ENCODE peak calls at places on chromosomes 13 and 19, in six cellular contexts. One of them, this sample, is unnamed.

GRCh38 chr13:109281017-109281416 is 505.4 kb downstream of the IRS2 start:
- DNase-seq in activated naive CD8-positive, alpha-beta T cell treated with anti-CD3 and anti-CD28 coated beads for 36 hours: no peak
- DNase-seq in LoVo: no peak
- DNase-seq in stimulated activated CD4-positive, alpha-beta T cell treated with anti-CD3 and anti-CD28 coated beads, Interleukin-15, amount 100 ng/mL, for 1 hour: no peak
- DNase-seq in psoas muscle: no peak
- DNase-seq in cardiac fibroblast: no peak
- DNase-seq in this sample: no peak

GRCh38 chr19:18526316-18526715 is 4.4 kb upstream of the ELL start:
- DNase-seq in activated naive CD8-positive, alpha-beta T cell treated with anti-CD3 and anti-CD28 coated beads for 36 hours: no peak
- DNase-seq in LoVo: no peak
- DNase-seq in stimulated activated CD4-positive, alpha-beta T cell treated with anti-CD3 and anti-CD28 coated beads, Interleukin-15, amount 100 ng/mL, for 1 hour: no peak
- DNase-seq in psoas muscle: no peak
- DNase-seq in cardiac fibroblast: no peak
- DNase-seq in this sample: no peak

GRCh38 chr13:33723365-33723764 is 94.6 kb upstream of the RFC3 start:
- DNase-seq in activated naive CD8-positive, alpha-beta T cell treated with anti-CD3 and anti-CD28 coated beads for 36 hours: no peak
- DNase-seq in LoVo: no peak
- DNase-seq in stimulated activated CD4-positive, alpha-beta T cell treated with anti-CD3 and anti-CD28 coated beads, Interleukin-15, amount 100 ng/mL, for 1 hour: no peak
- DNase-seq in psoas muscle: no peak
- DNase-seq in cardiac fibroblast: peak
- DNase-seq in this sample: peak

GRCh38 chr13:64130600-64130999 is 2715.0 kb upstream of the PCDH20 start:
- DNase-seq in activated naive CD8-positive, alpha-beta T cell treated with anti-CD3 and anti-CD28 coated beads for 36 hours: no peak
- DNase-seq in LoVo: no peak
- DNase-seq in stimulated activated CD4-positive, alpha-beta T cell treated with anti-CD3 and anti-CD28 coated beads, Interleukin-15, amount 100 ng/mL, for 1 hour: no peak
- DNase-seq in psoas muscle: peak
- DNase-seq in cardiac fibroblast: no peak
- DNase-seq in this sample: peak

GRCh38 chr13:49499889-49500660 is 4.3 kb downstream of the PHF11 start:
- DNase-seq in activated naive CD8-positive, alpha-beta T cell treated with anti-CD3 and anti-CD28 coated beads for 36 hours: no peak
- DNase-seq in LoVo: no peak
- DNase-seq in stimulated activated CD4-positive, alpha-beta T cell treated with anti-CD3 and anti-CD28 coated beads, Interleukin-15, amount 100 ng/mL, for 1 hour: no peak
- DNase-seq in psoas muscle: no peak
- DNase-seq in cardiac fibroblast: peak
- DNase-seq in this sample: peak

GRCh38 chr13:65966991-65967451 is 1263.1 kb downstream of the PCDH9 start:
- DNase-seq in activated naive CD8-positive, alpha-beta T cell treated with anti-CD3 and anti-CD28 coated beads for 36 hours: no peak
- DNase-seq in LoVo: peak
- DNase-seq in stimulated activated CD4-positive, alpha-beta T cell treated with anti-CD3 and anti-CD28 coated beads, Interleukin-15, amount 100 ng/mL, for 1 hour: no peak
- DNase-seq in psoas muscle: no peak
- DNase-seq in cardiac fibroblast: peak
- DNase-seq in this sample: peak

GRCh38 chr19:52217576-52217975 is 27.7 kb downstream of the PPP2R1A start:
- DNase-seq in activated naive CD8-positive, alpha-beta T cell treated with anti-CD3 and anti-CD28 coated beads for 36 hours: no peak
- DNase-seq in LoVo: no peak
- DNase-seq in stimulated activated CD4-positive, alpha-beta T cell treated with anti-CD3 and anti-CD28 coated beads, Interleukin-15, amount 100 ng/mL, for 1 hour: no peak
- DNase-seq in psoas muscle: no peak
- DNase-seq in cardiac fibroblast: no peak
- DNase-seq in this sample: no peak

GRCh38 chr13:93286047-93286446 is 59.4 kb downstream of the GPC6 start:
- DNase-seq in activated naive CD8-positive, alpha-beta T cell treated with anti-CD3 and anti-CD28 coated beads for 36 hours: no peak
- DNase-seq in LoVo: no peak
- DNase-seq in stimulated activated CD4-positive, alpha-beta T cell treated with anti-CD3 and anti-CD28 coated beads, Interleukin-15, amount 100 ng/mL, for 1 hour: no peak
- DNase-seq in psoas muscle: no peak
- DNase-seq in cardiac fibroblast: no peak
- DNase-seq in this sample: no peak

GRCh38 chr19:46745521-46746280 is at the start of gene FKRP:
- DNase-seq in activated naive CD8-positive, alpha-beta T cell treated with anti-CD3 and anti-CD28 coated beads for 36 hours: peak
- DNase-seq in LoVo: no peak
- DNase-seq in stimulated activated CD4-positive, alpha-beta T cell treated with anti-CD3 and anti-CD28 coated beads, Interleukin-15, amount 100 ng/mL, for 1 hour: no peak
- DNase-seq in psoas muscle: no peak
- DNase-seq in cardiac fibroblast: no peak
- DNase-seq in this sample: no peak

GRCh38 chr13:36345438-36346221 is 564 bp downstream of the SPART start:
- DNase-seq in activated naive CD8-positive, alpha-beta T cell treated with anti-CD3 and anti-CD28 coated beads for 36 hours: peak
- DNase-seq in LoVo: no peak
- DNase-seq in stimulated activated CD4-positive, alpha-beta T cell treated with anti-CD3 and anti-CD28 coated beads, Interleukin-15, amount 100 ng/mL, for 1 hour: no peak
- DNase-seq in psoas muscle: peak
- DNase-seq in cardiac fibroblast: peak
- DNase-seq in this sample: peak

GRCh38 chr13:105597573-105597972 is 937.9 kb downstream of the EFNB2 start:
- DNase-seq in activated naive CD8-positive, alpha-beta T cell treated with anti-CD3 and anti-CD28 coated beads for 36 hours: no peak
- DNase-seq in LoVo: no peak
- DNase-seq in stimulated activated CD4-positive, alpha-beta T cell treated with anti-CD3 and anti-CD28 coated beads, Interleukin-15, amount 100 ng/mL, for 1 hour: no peak
- DNase-seq in psoas muscle: no peak
- DNase-seq in cardiac fibroblast: no peak
- DNase-seq in this sample: no peak

GRCh38 chr19:6125571-6125989 is 9.9 kb upstream of the ACSBG2 start:
- DNase-seq in activated naive CD8-positive, alpha-beta T cell treated with anti-CD3 and anti-CD28 coated beads for 36 hours: peak
- DNase-seq in LoVo: peak
- DNase-seq in stimulated activated CD4-positive, alpha-beta T cell treated with anti-CD3 and anti-CD28 coated beads, Interleukin-15, amount 100 ng/mL, for 1 hour: peak
- DNase-seq in psoas muscle: no peak
- DNase-seq in cardiac fibroblast: peak
- DNase-seq in this sample: peak

GRCh38 chr19:41422955-41423354 is 4.2 kb downstream of the B3GNT8 start:
- DNase-seq in activated naive CD8-positive, alpha-beta T cell treated with anti-CD3 and anti-CD28 coated beads for 36 hours: no peak
- DNase-seq in LoVo: no peak
- DNase-seq in stimulated activated CD4-positive, alpha-beta T cell treated with anti-CD3 and anti-CD28 coated beads, Interleukin-15, amount 100 ng/mL, for 1 hour: no peak
- DNase-seq in psoas muscle: no peak
- DNase-seq in cardiac fibroblast: no peak
- DNase-seq in this sample: no peak

GRCh38 chr19:48413879-48414623 is 20.6 kb downstream of the GRIN2D start:
- DNase-seq in activated naive CD8-positive, alpha-beta T cell treated with anti-CD3 and anti-CD28 coated beads for 36 hours: no peak
- DNase-seq in LoVo: no peak
- DNase-seq in stimulated activated CD4-positive, alpha-beta T cell treated with anti-CD3 and anti-CD28 coated beads, Interleukin-15, amount 100 ng/mL, for 1 hour: no peak
- DNase-seq in psoas muscle: no peak
- DNase-seq in cardiac fibroblast: no peak
- DNase-seq in this sample: no peak